ENCODE peak calls at places on chromosome 18, in nine cellular contexts. One of them, this sample, is unnamed.

GRCh38 chr18:35050004-35050623 is 8.9 kb downstream of the MAPRE2 start:
- DNase-seq in OCI-LY7: no peak
- DNase-seq in GM23248: no peak
- DNase-seq in GM23338: no peak
- DNase-seq in hepatocyte: no peak
- DNase-seq in neural progenitor cell: no peak
- DNase-seq in MM.1S: no peak
- DNase-seq in SK-N-SH: no peak
- DNase-seq in PC-3: no peak
- DNase-seq in this sample: no peak

GRCh38 chr18:76970749-76971148 is 148.4 kb downstream of the ZNF236 start:
- DNase-seq in PC-3: no peak
- DNase-seq in hepatocyte: no peak
- DNase-seq in SK-N-SH: no peak
- DNase-seq in MM.1S: no peak
- DNase-seq in GM23248: no peak
- DNase-seq in GM23338: no peak
- DNase-seq in OCI-LY7: no peak
- DNase-seq in neural progenitor cell: no peak
- DNase-seq in this sample: no peak

GRCh38 chr18:51066273-51066672 is 36.3 kb downstream of the SMAD4 start:
- DNase-seq in MM.1S: no peak
- DNase-seq in SK-N-SH: no peak
- DNase-seq in GM23248: peak; percentile 58
- DNase-seq in hepatocyte: no peak
- DNase-seq in OCI-LY7: no peak
- DNase-seq in GM23338: no peak
- DNase-seq in neural progenitor cell: no peak
- DNase-seq in PC-3: no peak
- DNase-seq in this sample: no peak

GRCh38 chr18:24170389-24170788 is 31.5 kb downstream of the CABYR start:
- DNase-seq in PC-3: no peak
- DNase-seq in GM23248: no peak
- DNase-seq in neural progenitor cell: no peak
- DNase-seq in GM23338: no peak
- DNase-seq in OCI-LY7: no peak
- DNase-seq in MM.1S: no peak
- DNase-seq in SK-N-SH: no peak
- DNase-seq in hepatocyte: no peak
- DNase-seq in this sample: no peak

GRCh38 chr18:48238636-48239035 is 170.5 kb downstream of the ZBTB7C start:
- DNase-seq in MM.1S: peak; percentile 21
- DNase-seq in GM23248: no peak
- DNase-seq in OCI-LY7: no peak
- DNase-seq in PC-3: no peak
- DNase-seq in hepatocyte: no peak
- DNase-seq in neural progenitor cell: no peak
- DNase-seq in GM23338: no peak
- DNase-seq in SK-N-SH: no peak
- DNase-seq in this sample: no peak

GRCh38 chr18:37391698-37392548 is 173.7 kb downstream of the CELF4 start:
- DNase-seq in GM23338: no peak
- DNase-seq in GM23248: no peak
- DNase-seq in PC-3: no peak
- DNase-seq in OCI-LY7: no peak
- DNase-seq in hepatocyte: no peak
- DNase-seq in neural progenitor cell: no peak
- DNase-seq in MM.1S: peak; percentile 59
- DNase-seq in SK-N-SH: no peak
- DNase-seq in this sample: no peak

GRCh38 chr18:30512872-30513271 is 529.7 kb downstream of the DSC3 start:
- DNase-seq in MM.1S: no peak
- DNase-seq in GM23338: no peak
- DNase-seq in SK-N-SH: no peak
- DNase-seq in hepatocyte: no peak
- DNase-seq in GM23248: no peak
- DNase-seq in PC-3: no peak
- DNase-seq in neural progenitor cell: no peak
- DNase-seq in OCI-LY7: no peak
- DNase-seq in this sample: no peak

GRCh38 chr18:69958422-69958821 is 10.7 kb upstream of the CD226 start:
- DNase-seq in OCI-LY7: no peak
- DNase-seq in GM23338: no peak
- DNase-seq in GM23248: no peak
- DNase-seq in PC-3: no peak
- DNase-seq in neural progenitor cell: no peak
- DNase-seq in SK-N-SH: no peak
- DNase-seq in hepatocyte: no peak
- DNase-seq in MM.1S: no peak
- DNase-seq in this sample: no peak

GRCh38 chr18:41324934-41325333 is 630.1 kb upstream of the PIK3C3 start:
- DNase-seq in PC-3: peak; percentile 62
- DNase-seq in MM.1S: no peak
- DNase-seq in OCI-LY7: no peak
- DNase-seq in GM23338: no peak
- DNase-seq in hepatocyte: no peak
- DNase-seq in SK-N-SH: no peak
- DNase-seq in GM23248: peak; percentile 51
- DNase-seq in neural progenitor cell: no peak
- DNase-seq in this sample: no peak

GRCh38 chr18:26429535-26429934 is 118.8 kb downstream of the KCTD1 start:
- DNase-seq in PC-3: peak; percentile 84
- DNase-seq in hepatocyte: peak; percentile 62
- DNase-seq in SK-N-SH: peak; percentile 20
- DNase-seq in MM.1S: no peak
- DNase-seq in GM23338: peak; percentile 37
- DNase-seq in OCI-LY7: no peak
- DNase-seq in neural progenitor cell: no peak
- DNase-seq in GM23248: peak; percentile 93
- DNase-seq in this sample: peak; percentile 60

DNA sequence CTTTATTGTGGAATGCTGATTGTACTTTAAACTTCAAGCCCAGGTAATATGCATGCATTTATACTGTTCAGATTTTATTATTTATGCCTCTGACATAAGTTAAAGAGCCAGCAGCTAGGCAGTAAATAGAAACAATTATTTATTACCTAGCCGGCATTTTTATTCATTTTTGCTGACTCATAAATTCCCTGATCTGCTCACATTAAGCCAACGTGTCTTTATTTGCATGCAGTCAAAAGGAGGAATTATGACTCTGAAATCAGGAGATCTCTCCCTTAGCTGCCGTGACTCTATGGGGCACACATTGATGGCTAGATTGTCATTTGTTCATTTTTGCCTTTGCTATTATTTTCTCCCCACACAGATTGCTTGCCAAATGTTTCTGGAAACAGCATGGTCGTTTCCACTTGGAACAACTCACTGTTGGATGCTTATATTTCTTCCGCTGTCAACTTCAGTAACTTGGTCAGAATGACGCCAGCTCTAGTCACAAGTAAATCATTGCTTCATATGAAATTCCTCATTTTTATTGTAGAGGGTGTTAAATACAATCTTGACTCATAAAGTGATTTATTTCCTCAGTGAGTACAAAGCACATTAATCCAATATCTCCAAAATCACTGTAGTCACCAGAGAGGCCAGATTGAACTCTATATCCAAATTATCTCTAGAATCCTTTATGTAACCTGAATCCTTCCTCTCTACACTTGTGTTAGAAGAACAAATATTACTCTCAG is 15.9 kb upstream of the ZBTB14 start:
- DNase-seq in MM.1S: no peak
- DNase-seq in hepatocyte: no peak
- DNase-seq in GM23338: no peak
- DNase-seq in SK-N-SH: no peak
- DNase-seq in OCI-LY7: no peak
- DNase-seq in PC-3: peak; percentile 39
- DNase-seq in GM23248: peak; percentile 42
- DNase-seq in neural progenitor cell: no peak
- DNase-seq in this sample: no peak
- TF ChIP-seq EZH2phosphoT487 in MM.1S: no peak
- TF ChIP-seq EZH2phosphoT487 in hepatocyte: no peak
- TF ChIP-seq EZH2phosphoT487 in GM23338: no peak
- TF ChIP-seq EZH2phosphoT487 in SK-N-SH: no peak
- TF ChIP-seq EZH2phosphoT487 in OCI-LY7: no peak
- TF ChIP-seq EZH2phosphoT487 in PC-3: no peak
- TF ChIP-seq EZH2phosphoT487 in GM23248: no peak
- TF ChIP-seq EZH2phosphoT487 in neural progenitor cell: no peak
- TF ChIP-seq EZH2phosphoT487 in this sample: no peak

DNA sequence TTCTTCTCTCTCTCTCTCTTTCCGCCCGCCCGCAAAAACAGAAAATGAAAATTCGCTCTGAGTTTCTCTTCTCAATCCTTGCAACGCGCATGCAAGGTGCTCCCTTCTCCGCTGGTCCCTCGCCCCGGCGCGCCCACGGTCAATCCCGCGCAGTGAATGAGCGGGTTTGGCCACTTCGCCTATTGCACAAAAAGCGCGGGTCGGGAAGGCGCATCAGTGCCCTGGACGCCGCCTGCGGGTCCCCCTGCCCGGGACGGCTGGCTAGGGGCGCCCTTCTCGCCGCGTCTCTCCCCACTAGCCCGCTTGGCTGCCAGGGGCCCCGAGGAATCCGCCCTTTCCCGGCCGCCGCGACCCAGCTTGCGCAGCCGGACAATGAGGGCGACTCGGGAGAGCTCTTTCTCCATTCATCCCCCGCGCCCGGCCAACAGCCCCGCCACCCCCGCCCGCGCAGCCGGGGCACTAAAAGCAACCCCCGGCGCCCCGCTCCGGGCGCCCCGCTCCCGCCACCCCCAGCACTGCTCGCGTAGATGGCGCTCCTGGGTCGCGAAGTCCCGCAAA is 686 bp downstream of the LAMA1 start:
- DNase-seq in neural progenitor cell: peak; percentile 83
- DNase-seq in MM.1S: no peak
- DNase-seq in GM23248: peak; percentile 47
- DNase-seq in PC-3: no peak
- DNase-seq in hepatocyte: peak; percentile 18
- DNase-seq in GM23338: peak; percentile 60
- DNase-seq in OCI-LY7: no peak
- DNase-seq in SK-N-SH: peak; percentile 73
- DNase-seq in this sample: no peak
- TF ChIP-seq EZH2phosphoT487 in neural progenitor cell: no peak
- TF ChIP-seq EZH2phosphoT487 in MM.1S: no peak
- TF ChIP-seq EZH2phosphoT487 in GM23248: no peak
- TF ChIP-seq EZH2phosphoT487 in PC-3: peak; percentile 76
- TF ChIP-seq EZH2phosphoT487 in hepatocyte: no peak
- TF ChIP-seq EZH2phosphoT487 in GM23338: no peak
- TF ChIP-seq EZH2phosphoT487 in OCI-LY7: no peak
- TF ChIP-seq EZH2phosphoT487 in SK-N-SH: peak; percentile 41
- TF ChIP-seq EZH2phosphoT487 in this sample: no peak

DNA sequence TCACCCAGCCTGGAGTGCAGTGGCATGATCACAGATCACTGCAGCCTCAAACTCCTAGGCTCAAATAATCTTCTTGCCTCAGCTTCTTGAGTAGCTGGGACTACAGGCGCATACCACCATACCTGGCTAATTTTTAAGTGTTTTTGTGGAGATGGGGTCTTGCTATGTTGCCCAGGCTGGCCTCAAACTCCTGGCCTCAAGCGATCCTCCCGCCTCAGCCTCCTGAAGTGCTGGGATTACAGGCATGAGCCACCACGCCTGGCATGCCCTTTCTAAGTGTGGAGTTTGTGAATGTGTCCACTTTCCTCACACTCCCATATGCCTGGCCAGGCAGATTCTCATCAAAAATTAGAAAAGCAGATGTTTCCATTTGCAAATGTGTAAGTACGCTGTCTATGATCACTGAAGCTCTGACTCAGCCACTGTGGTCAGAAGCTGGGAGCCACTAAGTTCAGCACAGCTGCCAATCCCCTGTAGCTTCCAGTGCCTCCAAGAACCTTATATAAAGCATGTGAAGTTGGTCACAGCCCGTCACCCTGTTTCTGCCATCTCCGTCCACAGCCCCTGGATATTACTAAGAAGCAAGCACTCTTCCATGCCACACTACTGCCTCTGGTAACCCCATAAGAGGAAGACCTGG is 155.4 kb downstream of the FAM210A start:
- DNase-seq in SK-N-SH: no peak
- DNase-seq in hepatocyte: no peak
- DNase-seq in GM23338: no peak
- DNase-seq in OCI-LY7: no peak
- DNase-seq in neural progenitor cell: no peak
- DNase-seq in GM23248: peak; percentile 58
- DNase-seq in MM.1S: no peak
- DNase-seq in PC-3: no peak
- DNase-seq in this sample: no peak
- TF ChIP-seq EZH2phosphoT487 in SK-N-SH: no peak
- TF ChIP-seq EZH2phosphoT487 in hepatocyte: no peak
- TF ChIP-seq EZH2phosphoT487 in GM23338: no peak
- TF ChIP-seq EZH2phosphoT487 in OCI-LY7: no peak
- TF ChIP-seq EZH2phosphoT487 in neural progenitor cell: no peak
- TF ChIP-seq EZH2phosphoT487 in GM23248: no peak
- TF ChIP-seq EZH2phosphoT487 in MM.1S: no peak
- TF ChIP-seq EZH2phosphoT487 in PC-3: no peak
- TF ChIP-seq EZH2phosphoT487 in this sample: no peak

GRCh38 chr18:9575558-9575957 is 38.8 kb downstream of the PPP4R1 start:
- DNase-seq in GM23248: peak; percentile 87
- DNase-seq in PC-3: peak; percentile 95
- DNase-seq in hepatocyte: peak; percentile 96
- DNase-seq in SK-N-SH: peak; percentile 42
- DNase-seq in OCI-LY7: peak; percentile 69
- DNase-seq in neural progenitor cell: peak; percentile 73
- DNase-seq in GM23338: peak; percentile 83
- DNase-seq in MM.1S: no peak
- DNase-seq in this sample: peak; percentile 89

GRCh38 chr18:9574473-9575115 is 39.8 kb downstream of the PPP4R1 start:
- DNase-seq in PC-3: no peak
- DNase-seq in GM23338: peak; percentile 30
- DNase-seq in OCI-LY7: no peak
- DNase-seq in GM23248: no peak
- DNase-seq in hepatocyte: no peak
- DNase-seq in SK-N-SH: no peak
- DNase-seq in neural progenitor cell: no peak
- DNase-seq in MM.1S: no peak
- DNase-seq in this sample: no peak

GRCh38 chr18:9578306-9578705 is 36.1 kb downstream of the PPP4R1 start:
- DNase-seq in GM23338: no peak
- DNase-seq in OCI-LY7: no peak
- DNase-seq in PC-3: peak; percentile 24
- DNase-seq in neural progenitor cell: no peak
- DNase-seq in SK-N-SH: no peak
- DNase-seq in GM23248: peak; percentile 41
- DNase-seq in MM.1S: no peak
- DNase-seq in hepatocyte: no peak
- DNase-seq in this sample: no peak

GRCh38 chr18:9581667-9582066 is 32.7 kb downstream of the PPP4R1 start:
- DNase-seq in GM23248: no peak
- DNase-seq in hepatocyte: no peak
- DNase-seq in OCI-LY7: no peak
- DNase-seq in GM23338: no peak
- DNase-seq in SK-N-SH: no peak
- DNase-seq in neural progenitor cell: no peak
- DNase-seq in PC-3: no peak
- DNase-seq in MM.1S: no peak
- DNase-seq in this sample: no peak

DNA sequence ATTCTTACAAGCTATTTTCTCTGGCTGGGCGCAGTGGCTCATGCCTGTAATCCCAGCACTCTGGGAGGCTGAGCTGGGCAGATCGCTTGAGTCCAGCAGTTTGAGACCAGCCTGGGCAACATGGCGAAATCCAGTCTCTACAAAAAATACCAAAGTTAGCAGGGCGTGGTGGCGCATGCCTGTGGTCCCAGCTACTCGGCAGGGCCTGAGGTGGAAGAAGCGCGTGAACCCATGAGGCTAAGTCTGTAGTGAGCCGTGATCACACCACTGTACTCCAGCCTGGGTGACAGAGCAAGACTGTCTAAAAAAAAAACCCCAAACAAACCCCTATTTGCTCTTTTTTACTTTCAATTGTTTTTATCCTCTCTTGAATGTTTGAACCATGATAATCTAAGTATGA is 37.0 kb downstream of the PPP4R1 start:
- DNase-seq in GM23248: no peak
- DNase-seq in neural progenitor cell: no peak
- DNase-seq in hepatocyte: no peak
- DNase-seq in OCI-LY7: no peak
- DNase-seq in MM.1S: no peak
- DNase-seq in GM23338: no peak
- DNase-seq in SK-N-SH: no peak
- DNase-seq in PC-3: no peak
- DNase-seq in this sample: no peak
- TF ChIP-seq EZH2phosphoT487 in GM23248: no peak
- TF ChIP-seq EZH2phosphoT487 in neural progenitor cell: no peak
- TF ChIP-seq EZH2phosphoT487 in hepatocyte: no peak
- TF ChIP-seq EZH2phosphoT487 in OCI-LY7: no peak
- TF ChIP-seq EZH2phosphoT487 in MM.1S: no peak
- TF ChIP-seq EZH2phosphoT487 in GM23338: no peak
- TF ChIP-seq EZH2phosphoT487 in SK-N-SH: no peak
- TF ChIP-seq EZH2phosphoT487 in PC-3: no peak
- TF ChIP-seq EZH2phosphoT487 in this sample: no peak